ENCODE peak calls at places on chromosomes 16 and 17, in seven cellular contexts. N, G, L, P, C, K and O are unnamed samples.

GRCh38 chr17:39666601-39667261 is 1.5 kb upstream of the PNMT start:
- DNase-seq in N (no peak), G (no peak), L (no peak), P (no peak), C (no peak), K (no peak), O (peak)

GRCh38 chr17:40327735-40328385 is 18.9 kb downstream of the RARA start:
- DNase-seq in N (no peak), G (no peak), L (peak), P (no peak), C (no peak), K (no peak), O (no peak)

GRCh38 chr16:11557811-11558210 is 28.9 kb downstream of the LITAF start:
- DNase-seq in N (no peak), G (no peak), L (no peak), P (no peak), C (no peak), K (no peak), O (peak)

GRCh38 chr16:81185416-81185815 is 53.1 kb upstream of the BCO1 start:
- DNase-seq in N (no peak), G (no peak), L (no peak), P (no peak), C (no peak), K (no peak), O (peak)

GRCh38 chr16:11250091-11250785 is 5.8 kb downstream of the SOCS1 start:
- DNase-seq in N (no peak), G (no peak), L (peak), P (no peak), C (peak), K (no peak), O (no peak)

GRCh38 chr17:63881935-63882601 is at the start of gene GH2:
- DNase-seq in N (peak), G (peak), L (peak), P (peak), C (peak), K (no peak), O (no peak)

GRCh38 chr17:66000216-66000615 is 191.7 kb downstream of the CEP112 start:
- DNase-seq in N (no peak), G (no peak), L (no peak), P (no peak), C (no peak), K (no peak), O (no peak)

GRCh38 chr16:19235886-19236285 is 49.6 kb upstream of the CLEC19A start:
- DNase-seq in N (no peak), G (no peak), L (no peak), P (no peak), C (no peak), K (no peak), O (no peak)

GRCh38 chr17:60154616-60155426 is 5.0 kb downstream of the CA4 start:
- DNase-seq in N (no peak), G (peak), L (peak), P (peak), C (no peak), K (peak), O (peak)

GRCh38 chr17:59668816-59669215 is 38.4 kb downstream of the PTRH2 start:
- DNase-seq in N (no peak), G (peak), L (peak), P (peak), C (no peak), K (no peak), O (no peak)

GRCh38 chr17:59786213-59786535 is 78.7 kb downstream of the VMP1 start:
- DNase-seq in N (no peak), G (no peak), L (no peak), P (no peak), C (no peak), K (no peak), O (no peak)

GRCh38 chr17:35089846-35090193 is 26.3 kb upstream of the RFFL start:
- DNase-seq in N (no peak), G (peak), L (peak), P (no peak), C (no peak), K (no peak), O (no peak)
- TF ChIP-seq CTCF in N (no peak), G (peak), L (peak), P (no peak), C (no peak), K (no peak), O (no peak)

GRCh38 chr17:49513616-49514373 is 18.7 kb downstream of the NGFR start:
- DNase-seq in N (no peak), G (no peak), L (no peak), P (no peak), C (no peak), K (peak), O (no peak)

GRCh38 chr17:49514374-49514738 is 19.3 kb downstream of the NGFR start:
- DNase-seq in N (no peak), G (no peak), L (peak), P (no peak), C (no peak), K (no peak), O (no peak)

GRCh38 chr17:49513044-49513395 is 17.9 kb downstream of the NGFR start:
- DNase-seq in N (no peak), G (no peak), L (no peak), P (no peak), C (no peak), K (peak), O (no peak)

GRCh38 chr17:49516190-49516589 is 21.1 kb downstream of the NGFR start:
- DNase-seq in N (no peak), G (no peak), L (peak), P (no peak), C (no peak), K (no peak), O (no peak)

GRCh38 chr17:49515196-49515770 is 20.2 kb downstream of the NGFR start:
- DNase-seq in N (no peak), G (peak), L (peak), P (peak), C (peak), K (peak), O (peak)
- TF ChIP-seq CTCF in N (no peak), G (peak), L (peak), P (peak), C (no peak), K (peak), O (peak)

GRCh38 chr17:45317113-45317820 is 447 bp upstream of the MAP3K14 start:
- DNase-seq in N (peak), G (peak), L (peak), P (peak), C (peak), K (peak), O (peak)
- TF ChIP-seq CTCF in N (no peak), G (no peak), L (no peak), P (no peak), C (no peak), K (no peak), O (no peak)

GRCh38 chr16:30434852-30435251 is 5.0 kb upstream of the DCTPP1 start:
- DNase-seq in N (no peak), G (no peak), L (no peak), P (no peak), C (no peak), K (no peak), O (no peak)

GRCh38 chr16:30428055-30428454 is 1.8 kb downstream of the DCTPP1 start:
- DNase-seq in N (no peak), G (no peak), L (no peak), P (no peak), C (no peak), K (no peak), O (no peak)

GRCh38 chr16:30429678-30430427 is at the start of gene DCTPP1:
- DNase-seq in N (peak), G (peak), L (peak), P (peak), C (peak), K (peak), O (peak)

GRCh38 chr16:30429418-30429677 is 482 bp downstream of the DCTPP1 start:
- DNase-seq in N (no peak), G (no peak), L (no peak), P (no peak), C (no peak), K (no peak), O (no peak)

GRCh38 chr16:30430428-30430970 is 669 bp upstream of the DCTPP1 start:
- DNase-seq in N (no peak), G (no peak), L (no peak), P (no peak), C (peak), K (no peak), O (peak)
- TF ChIP-seq CTCF in N (peak), G (no peak), L (no peak), P (no peak), C (no peak), K (no peak), O (peak)

GRCh38 chr17:880871-881269 is 98.7 kb downstream of the NXN start:
- DNase-seq in N (no peak), G (no peak), L (no peak), P (no peak), C (no peak), K (no peak), O (no peak)

GRCh38 chr17:876272-876671 is 94.1 kb downstream of the MRM3 start:
- DNase-seq in N (peak), G (no peak), L (no peak), P (no peak), C (no peak), K (no peak), O (no peak)

GRCh38 chr17:880074-880870 is 98.1 kb downstream of the MRM3 start:
- DNase-seq in N (no peak), G (no peak), L (peak), P (no peak), C (no peak), K (no peak), O (no peak)

GRCh38 chr17:882827-883585 is 96.6 kb downstream of the NXN start:
- DNase-seq in N (no peak), G (peak), L (peak), P (no peak), C (peak), K (no peak), O (no peak)

DNA sequence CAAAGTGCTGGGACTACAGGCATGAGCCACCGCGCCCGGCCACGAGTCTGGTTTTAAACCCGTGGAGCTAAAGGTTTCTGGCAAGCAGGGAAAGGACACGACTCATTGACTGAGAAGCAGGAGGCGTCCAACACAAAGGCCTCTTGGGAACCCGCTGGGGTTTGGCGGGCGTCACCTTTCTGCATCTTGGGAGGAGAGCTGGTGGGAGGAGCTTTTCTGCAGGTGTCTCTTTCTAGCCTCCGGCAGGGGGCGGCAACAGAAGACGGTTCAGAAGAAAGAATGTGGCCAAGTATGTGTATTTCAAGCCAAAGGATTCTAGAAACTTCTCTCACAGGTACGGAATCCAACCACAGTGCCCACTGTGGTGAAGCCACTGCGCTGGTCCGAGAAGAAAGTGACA is 97.4 kb downstream of the MRM3 start:
- DNase-seq in N (peak), G (peak), L (peak), P (peak), C (peak), K (peak), O (no peak)
- TF ChIP-seq CTCF in N (peak), G (peak), L (peak), P (peak), C (peak), K (peak), O (peak)

GRCh38 chr16:87681990-87682570 is 79.8 kb downstream of the JPH3 start:
- DNase-seq in N (no peak), G (peak), L (peak), P (peak), C (no peak), K (no peak), O (no peak)
- TF ChIP-seq CTCF in N (no peak), G (peak), L (peak), P (peak), C (peak), K (no peak), O (no peak)

GRCh38 chr16:68980695-68981315 is 124.6 kb upstream of the HAS3 start:
- DNase-seq in N (no peak), G (no peak), L (no peak), P (no peak), C (no peak), K (no peak), O (no peak)

GRCh38 chr16:68984467-68984866 is 121.0 kb upstream of the HAS3 start:
- DNase-seq in N (no peak), G (no peak), L (no peak), P (no peak), C (no peak), K (no peak), O (no peak)

GRCh38 chr16:68978303-68978954 is 127.0 kb upstream of the HAS3 start:
- DNase-seq in N (no peak), G (no peak), L (no peak), P (no peak), C (no peak), K (no peak), O (no peak)

GRCh38 chr16:68985268-68985667 is 120.2 kb upstream of the HAS3 start:
- DNase-seq in N (no peak), G (no peak), L (no peak), P (no peak), C (no peak), K (no peak), O (no peak)

GRCh38 chr16:68981971-68982370 is 123.5 kb upstream of the HAS3 start:
- DNase-seq in N (no peak), G (no peak), L (no peak), P (no peak), C (no peak), K (no peak), O (no peak)
- TF ChIP-seq CTCF in N (no peak), G (no peak), L (no peak), P (no peak), C (no peak), K (no peak), O (no peak)